ENCODE peak calls at places on chromosomes 13 and 19, in seven cellular contexts. E is mesothelial cell of epicardium; U is activated CD4-positive, alpha-beta T cell treated with anti-CD3 and anti-CD28 coated beads, Interleukin-2, amount 50 U/mL, for 24 hours; B is stimulated activated CD4-positive, alpha-beta T cell treated with anti-CD3 and anti-CD28 coated beads, Interleukin-2, amount 100 ng/mL, for 48 hours; M is smooth muscle cell of the brain vasculature; W is GM04504; D is A172. G is an unnamed sample.

GRCh38 chr19:13103585-13103923 is 896 bp upstream of the LYL1 start:
- DNase-seq in D (no peak), U (no peak), W (no peak), E (no peak), B (no peak), M (no peak), G (no peak)

GRCh38 chr19:55228015-55228391 is 560 bp downstream of the TMEM86B start:
- DNase-seq in M (no peak), D (no peak), U (no peak), E (no peak), W (no peak), B (no peak), G (no peak)

GRCh38 chr19:31223805-31224534 is 125.3 kb downstream of the TSHZ3 start:
- DNase-seq in U (no peak), D (peak), B (no peak), E (no peak), W (peak), M (no peak), G (no peak)

GRCh38 chr19:51016798-51017683 is 2.5 kb downstream of the KLK10 start:
- DNase-seq in B (peak), E (no peak), M (no peak), W (no peak), D (no peak), U (peak), G (peak)

GRCh38 chr13:97386832-97387486 is 47.0 kb upstream of the RAP2A start:
- DNase-seq in U (no peak), E (no peak), B (no peak), M (no peak), W (no peak), D (no peak), G (no peak)

GRCh38 chr19:42018503-42019193 is 24.6 kb upstream of the ATP1A3 start:
- DNase-seq in W (no peak), M (no peak), E (no peak), D (no peak), B (no peak), U (no peak), G (no peak)

GRCh38 chr19:27901078-27901477 is 1311.9 kb downstream of the UQCRFS1 start:
- DNase-seq in W (no peak), E (no peak), B (no peak), D (no peak), U (no peak), M (no peak), G (no peak)

GRCh38 chr19:492091-492531 is 4.2 kb upstream of the MADCAM1 start:
- DNase-seq in U (no peak), E (no peak), B (no peak), D (no peak), W (no peak), M (no peak), G (no peak)

GRCh38 chr13:44713793-44714469 is 137.8 kb upstream of the TSC22D1 start:
- DNase-seq in W (peak), E (no peak), D (peak), M (no peak), U (no peak), B (no peak), G (peak)

GRCh38 chr13:80430561-80430960 is 89.6 kb upstream of the SPRY2 start:
- DNase-seq in E (no peak), D (no peak), M (no peak), U (no peak), B (no peak), W (no peak), G (no peak)

GRCh38 chr13:37797606-37798005 is 72.0 kb downstream of the TRPC4 start:
- DNase-seq in B (no peak), U (no peak), E (no peak), D (no peak), W (no peak), M (no peak), G (no peak)

GRCh38 chr13:73428137-73428536 is 369.3 kb downstream of the KLF5 start:
- DNase-seq in D (peak), M (no peak), W (no peak), E (no peak), U (no peak), B (no peak), G (peak)

GRCh38 chr19:39307822-39308530 is 11.8 kb downstream of the IFNL1 start:
- DNase-seq in E (no peak), U (no peak), W (no peak), M (no peak), D (no peak), B (no peak), G (no peak)

GRCh38 chr13:31011193-31011860 is 78.9 kb downstream of the TEX26 start:
- DNase-seq in E (no peak), W (no peak), M (no peak), D (no peak), B (no peak), U (no peak), G (peak)

GRCh38 chr13:74710006-74710405 is 575.8 kb upstream of the KLF12 start:
- DNase-seq in B (no peak), M (no peak), W (peak), U (no peak), D (no peak), E (no peak), G (no peak)

GRCh38 chr19:35031072-35031881 is 1.0 kb downstream of the SCN1B start:
- DNase-seq in W (no peak), B (no peak), D (peak), E (no peak), M (no peak), U (no peak), G (no peak)

GRCh38 chr13:27147530-27148170 is 24.0 kb downstream of the USP12 start:
- DNase-seq in W (no peak), E (no peak), B (no peak), U (peak), D (no peak), M (no peak), G (no peak)

G was measured in COLO829.